ENCODE peak calls at places on chromosome 9, in ten cellular contexts. V, M, P, U, S, X, W, R, G and J are unnamed samples.
A peak's percentile ranks its signal among the peaks of the same experiment; 100 is the strongest.

GRCh38 chr9:114155967-114156294 is 594 bp downstream of the COL27A1 start:
- DNase-seq in U (no peak), R (peak; percentile 24), X (no peak), W (no peak), M (no peak), S (no peak), P (no peak), V (no peak), G (no peak), J (no peak)

GRCh38 chr9:112065781-112066606 is 109.1 kb downstream of the SUSD1 start:
- DNase-seq in X (no peak), U (no peak), P (peak; percentile 19), W (peak; percentile 63), V (no peak), G (no peak), S (peak; percentile 54), M (peak; percentile 97), R (no peak), J (peak; percentile 79)

GRCh38 chr9:70435948-70436347 is 21.5 kb upstream of the KLF9 start:
- DNase-seq in M (peak; percentile 35), X (no peak), G (no peak), U (no peak), R (no peak), S (peak; percentile 88), W (no peak), P (peak; percentile 38), V (no peak), J (peak; percentile 72)

GRCh38 chr9:16445141-16445920 is 425.1 kb downstream of the BNC2 start:
- DNase-seq in R (no peak), V (no peak), S (peak; percentile 43), W (peak; percentile 9), G (no peak), X (no peak), M (peak; percentile 62), U (peak; percentile 50), P (no peak), J (peak; percentile 58)

GRCh38 chr9:14412778-14413177 is 98.8 kb upstream of the NFIB start:
- DNase-seq in S (no peak), M (no peak), R (no peak), V (no peak), P (no peak), G (no peak), X (no peak), W (no peak), U (no peak), J (no peak)

GRCh38 chr9:104961238-104961637 is 33.3 kb upstream of the ABCA1 start:
- DNase-seq in G (no peak), P (peak; percentile 11), S (peak; percentile 44), M (peak; percentile 11), U (no peak), V (peak; percentile 62), W (no peak), X (no peak), R (peak; percentile 42), J (peak; percentile 67)

GRCh38 chr9:85262333-85262732 is 479.4 kb downstream of the AGTPBP1 start:
- DNase-seq in P (no peak), X (no peak), U (no peak), V (no peak), S (peak; percentile 27), M (peak; percentile 21), G (no peak), W (no peak), R (no peak), J (peak; percentile 48)

GRCh38 chr9:95441081-95441480 is 75.7 kb downstream of the PTCH1 start:
- DNase-seq in W (no peak), M (no peak), V (no peak), G (no peak), R (no peak), U (no peak), S (no peak), X (no peak), P (no peak), J (no peak)